ENCODE peak calls at places on chromosomes 1 and 21, in seven cellular contexts. G, V, B, R, E, H and Y are unnamed samples.

GRCh38 chr1:163054056-163054706 is 15.0 kb upstream of the RGS4 start:
- DNase-seq in H (peak), V (no peak), G (no peak), E (no peak), B (no peak), R (no peak), Y (no peak)

GRCh38 chr1:2145946-2146835 is 48.4 kb downstream of the FAAP20 start:
- DNase-seq in R (no peak), G (no peak), V (no peak), E (no peak), B (no peak), H (no peak), Y (peak)

GRCh38 chr1:13624526-13624925 is 40.9 kb downstream of the PDPN start:
- DNase-seq in V (no peak), R (no peak), H (no peak), E (no peak), B (no peak), G (no peak), Y (no peak)

GRCh38 chr1:204716687-204717086 is 31.1 kb upstream of the LRRN2 start:
- DNase-seq in R (no peak), V (no peak), H (no peak), B (no peak), E (no peak), G (no peak), Y (no peak)

GRCh38 chr1:43008425-43009108 is 49.9 kb upstream of the SLC2A1 start:
- DNase-seq in E (no peak), H (no peak), V (no peak), R (no peak), B (no peak), G (no peak), Y (no peak)

GRCh38 chr1:38029081-38029681 is 16.6 kb downstream of the UTP11 start:
- DNase-seq in G (peak), H (no peak), E (no peak), R (no peak), V (no peak), B (peak), Y (no peak)

GRCh38 chr1:226425004-226425378 is 17.1 kb upstream of the PARP1 start:
- DNase-seq in B (no peak), E (no peak), G (no peak), R (no peak), V (no peak), H (no peak), Y (no peak)

GRCh38 chr1:172966844-172967540 is 83.7 kb downstream of the TNFSF18 start:
- DNase-seq in B (no peak), V (no peak), R (no peak), E (no peak), G (no peak), H (no peak), Y (no peak)

GRCh38 chr1:147338571-147338970 is 96.1 kb downstream of the CHD1L start:
- DNase-seq in E (no peak), H (no peak), V (no peak), G (no peak), B (no peak), R (no peak), Y (no peak)

GRCh38 chr1:21604208-21604957 is 64.8 kb downstream of the RAP1GAP start:
- DNase-seq in B (no peak), H (no peak), G (no peak), E (no peak), V (no peak), R (no peak), Y (no peak)

GRCh38 chr1:221716713-221717490 is 25.0 kb downstream of the DUSP10 start:
- DNase-seq in E (no peak), R (no peak), V (no peak), H (no peak), B (no peak), G (no peak), Y (no peak)

GRCh38 chr1:116177861-116178260 is 66.7 kb downstream of the MAB21L3 start:
- DNase-seq in G (no peak), V (no peak), R (no peak), H (no peak), E (no peak), B (no peak), Y (no peak)

GRCh38 chr1:39576016-39576657 is 453 bp downstream of the PABPC4 start:
- DNase-seq in G (no peak), E (no peak), V (no peak), B (peak), H (peak), R (no peak), Y (peak)

GRCh38 chr1:108828074-108828961 is 28.6 kb downstream of the AKNAD1 start:
- DNase-seq in H (peak), V (peak), B (peak), G (peak), R (no peak), E (peak), Y (peak)

GRCh38 chr21:34073749-34074282 is 438 bp downstream of the MRPS6 start:
- DNase-seq in H (peak), R (no peak), G (peak), E (no peak), V (no peak), B (peak), Y (peak)

GRCh38 chr1:54826226-54826816 is 25.2 kb upstream of the TTC22 start:
- DNase-seq in V (no peak), E (no peak), H (peak), G (no peak), B (no peak), R (no peak), Y (no peak)

GRCh38 chr1:52641307-52641706 is 8.3 kb downstream of the SHISAL2A start:
- DNase-seq in G (no peak), B (no peak), V (no peak), H (no peak), R (no peak), E (no peak), Y (no peak)

GRCh38 chr1:205538211-205538840 is 33.9 kb downstream of the CDK18 start:
- DNase-seq in V (no peak), H (peak), G (peak), E (no peak), R (no peak), B (no peak), Y (peak)

GRCh38 chr1:153791856-153792253 is 16.6 kb downstream of the SLC27A3 start:
- DNase-seq in B (no peak), H (peak), R (no peak), E (no peak), G (no peak), V (no peak), Y (peak)

GRCh38 chr1:40653851-40654537 is 11.5 kb downstream of the RIMS3 start:
- DNase-seq in V (no peak), H (no peak), E (no peak), B (no peak), G (no peak), R (no peak), Y (no peak)

GRCh38 chr1:231973840-231974239 is 347.2 kb downstream of the DISC1 start:
- DNase-seq in E (no peak), R (no peak), B (no peak), V (no peak), H (no peak), G (no peak), Y (no peak)

GRCh38 chr21:37793660-37794059 is 122.6 kb downstream of the KCNJ6 start:
- DNase-seq in R (no peak), V (no peak), G (no peak), H (no peak), B (no peak), E (no peak), Y (no peak)

GRCh38 chr1:61754545-61754944 is 12.3 kb downstream of the PATJ start:
- DNase-seq in V (no peak), E (no peak), R (no peak), B (no peak), G (no peak), H (no peak), Y (no peak)

GRCh38 chr1:59331686-59332085 is 34.8 kb downstream of the FGGY start:
- DNase-seq in B (no peak), H (no peak), V (no peak), G (no peak), E (no peak), R (no peak), Y (no peak)

GRCh38 chr1:152577168-152577567 is 3.1 kb downstream of the LCE3D start:
- DNase-seq in H (no peak), G (no peak), R (no peak), B (no peak), E (no peak), V (no peak), Y (no peak)

GRCh38 chr1:185627136-185627535 is 107.1 kb upstream of the HMCN1 start:
- DNase-seq in H (no peak), G (no peak), E (no peak), V (no peak), R (no peak), B (no peak), Y (no peak)

GRCh38 chr1:202221911-202222909 is 28.6 kb downstream of the LGR6 start:
- DNase-seq in R (no peak), E (no peak), B (no peak), H (no peak), V (no peak), G (no peak), Y (no peak)

GRCh38 chr21:45923146-45923545 is 58.4 kb upstream of the COL6A1 start:
- DNase-seq in G (peak), B (peak), H (peak), R (no peak), E (peak), V (peak), Y (peak)

GRCh38 chr1:3539707-3540425 is 71.4 kb downstream of the MEGF6 start:
- DNase-seq in R (no peak), H (no peak), G (no peak), E (no peak), B (no peak), V (no peak), Y (no peak)

GRCh38 chr21:37421306-37421705 is 54.7 kb downstream of the DYRK1A start:
- DNase-seq in E (no peak), G (no peak), H (no peak), R (no peak), V (no peak), B (no peak), Y (no peak)

GRCh38 chr1:102655034-102655433 is 453.3 kb downstream of the COL11A1 start:
- DNase-seq in E (no peak), G (no peak), H (no peak), B (no peak), R (no peak), V (no peak), Y (no peak)

GRCh38 chr1:15592285-15592684 is 7.4 kb upstream of the AGMAT start:
- DNase-seq in E (no peak), H (no peak), R (no peak), V (no peak), B (no peak), G (no peak), Y (no peak)

GRCh38 chr21:23740463-23740862 is 1866.8 kb downstream of the MRPL39 start:
- DNase-seq in G (no peak), H (no peak), B (no peak), R (no peak), E (no peak), V (no peak), Y (no peak)

DNA sequence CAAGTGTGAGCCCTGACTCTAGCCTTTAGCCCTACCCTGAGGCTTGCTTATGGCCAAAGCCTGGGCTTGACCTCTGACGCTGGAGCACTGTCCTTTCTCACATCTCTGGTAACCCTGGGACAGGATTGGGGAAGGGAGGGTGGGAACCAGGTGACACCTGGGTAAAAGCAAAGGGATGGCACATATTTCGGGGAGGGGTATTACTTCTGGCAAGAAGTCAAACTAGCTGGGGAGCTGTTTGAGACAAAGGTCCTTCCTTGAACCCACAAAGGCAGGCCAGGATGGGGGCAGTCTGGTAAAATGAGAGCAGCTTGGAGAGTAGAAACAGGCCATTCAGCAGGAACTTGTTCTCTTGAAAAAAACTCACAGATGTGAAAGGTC is 2.0 kb downstream of the MOB3C start:
- DNase-seq in R (no peak), H (no peak), B (no peak), G (no peak), V (no peak), E (no peak), Y (no peak)
- H3K27ac ChIP-seq in R (peak), H (peak), B (peak), G (no peak), V (no peak), E (peak), Y (no peak)

GRCh38 chr1:110347182-110347893 is 8.2 kb downstream of the RBM15 start:
- DNase-seq in H (no peak), B (no peak), E (no peak), G (no peak), R (no peak), V (no peak), Y (no peak)
- H3K4me3 ChIP-seq in H (no peak), B (no peak), E (no peak), G (no peak), R (no peak), V (no peak), Y (no peak)

DNA sequence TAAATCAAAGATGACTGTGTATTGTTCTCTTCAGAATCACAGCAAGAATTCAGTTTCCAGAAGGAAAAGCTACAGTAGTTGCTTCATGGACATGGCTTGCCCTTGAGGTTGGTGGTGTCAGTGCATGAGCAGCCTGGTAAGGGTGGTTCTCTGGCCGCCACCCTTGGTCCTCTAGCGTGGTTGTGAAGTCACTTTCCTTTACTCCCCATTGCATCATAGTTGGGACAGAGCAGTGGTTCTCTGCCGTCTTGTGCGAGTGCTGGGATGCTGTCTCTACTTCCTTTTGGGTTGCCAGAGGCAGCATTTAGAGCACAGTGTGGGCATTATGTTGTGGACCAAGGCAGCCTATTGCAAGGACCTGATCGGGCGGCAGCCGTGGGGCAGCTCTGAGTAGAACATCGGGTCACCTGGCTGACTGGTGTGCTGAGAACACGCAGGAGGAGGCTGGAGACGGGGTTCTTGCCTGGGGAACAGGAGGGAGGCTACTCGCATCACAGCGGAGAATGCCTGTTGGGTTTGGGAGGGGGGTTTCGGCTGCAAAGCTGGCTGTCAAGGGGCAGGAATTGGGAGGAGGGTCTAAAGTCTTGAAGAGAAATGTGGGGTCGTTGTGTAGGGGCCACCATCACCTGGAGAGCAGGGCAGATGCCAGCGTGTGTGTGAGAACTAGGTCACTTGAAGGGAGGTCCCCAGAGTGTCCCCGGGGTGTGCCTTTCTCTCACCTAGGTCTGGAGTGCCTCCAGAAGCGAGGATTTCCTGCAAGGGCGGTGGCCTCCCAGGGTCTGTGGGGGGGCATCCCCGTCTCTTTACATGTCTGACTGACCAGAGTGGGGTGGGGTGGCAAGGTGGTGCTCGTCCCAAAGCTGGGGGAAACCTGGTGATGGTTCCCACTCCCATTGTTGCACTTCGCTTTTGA is 6.3 kb downstream of the ARF1 start:
- DNase-seq in B (peak), R (no peak), H (peak), E (no peak), G (peak), V (no peak), Y (peak)
- H3K27ac ChIP-seq in B (no peak), R (peak), H (peak), E (no peak), G (peak), V (peak), Y (no peak)

DNA sequence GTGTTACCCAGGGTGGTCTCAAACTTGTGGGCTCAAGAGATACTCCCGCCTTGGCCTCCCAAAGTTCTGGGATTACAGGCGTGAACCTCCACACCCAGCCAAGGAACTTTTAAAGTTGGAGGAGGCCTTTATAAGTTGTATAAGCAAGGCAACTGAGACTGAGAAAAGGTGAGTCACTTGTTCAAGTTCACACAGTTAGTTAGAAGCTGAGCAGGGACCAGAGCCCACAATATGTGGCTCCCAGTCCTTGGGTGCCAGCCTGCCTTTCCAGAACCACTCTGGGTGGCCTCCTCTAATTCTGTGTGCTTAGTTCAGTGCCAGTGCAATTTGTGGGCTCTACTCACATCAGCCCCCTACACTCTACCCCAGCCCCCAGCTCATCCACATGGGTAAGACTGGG is 3.7 kb downstream of the RAB25 start:
- DNase-seq in V (no peak), E (no peak), G (no peak), B (no peak), H (no peak), R (no peak), Y (no peak)
- H3K4me3 ChIP-seq in V (no peak), E (no peak), G (no peak), B (no peak), H (no peak), R (no peak), Y (no peak)

DNA sequence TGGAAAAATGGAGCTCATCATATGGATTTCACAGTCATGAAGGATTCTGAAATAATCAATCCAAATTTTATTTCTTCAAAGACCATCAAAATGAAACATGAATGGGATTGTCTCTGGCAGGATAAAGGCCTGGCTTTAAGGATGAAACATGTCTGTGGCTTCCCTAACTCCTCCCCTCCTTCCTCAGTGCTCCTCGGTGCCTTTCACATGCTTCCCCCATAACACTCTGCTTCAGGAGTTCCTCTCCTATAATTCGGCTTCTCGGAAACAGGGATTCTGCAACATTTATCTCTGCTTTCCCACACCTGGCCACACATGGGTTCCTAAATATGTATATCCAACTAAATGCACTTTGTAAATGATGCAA is 153.9 kb downstream of the PLPP3 start:
- DNase-seq in R (no peak), G (no peak), V (no peak), H (no peak), E (no peak), B (no peak), Y (no peak)
- H3K27ac ChIP-seq in R (peak), G (no peak), V (no peak), H (peak), E (no peak), B (no peak), Y (peak)

DNA sequence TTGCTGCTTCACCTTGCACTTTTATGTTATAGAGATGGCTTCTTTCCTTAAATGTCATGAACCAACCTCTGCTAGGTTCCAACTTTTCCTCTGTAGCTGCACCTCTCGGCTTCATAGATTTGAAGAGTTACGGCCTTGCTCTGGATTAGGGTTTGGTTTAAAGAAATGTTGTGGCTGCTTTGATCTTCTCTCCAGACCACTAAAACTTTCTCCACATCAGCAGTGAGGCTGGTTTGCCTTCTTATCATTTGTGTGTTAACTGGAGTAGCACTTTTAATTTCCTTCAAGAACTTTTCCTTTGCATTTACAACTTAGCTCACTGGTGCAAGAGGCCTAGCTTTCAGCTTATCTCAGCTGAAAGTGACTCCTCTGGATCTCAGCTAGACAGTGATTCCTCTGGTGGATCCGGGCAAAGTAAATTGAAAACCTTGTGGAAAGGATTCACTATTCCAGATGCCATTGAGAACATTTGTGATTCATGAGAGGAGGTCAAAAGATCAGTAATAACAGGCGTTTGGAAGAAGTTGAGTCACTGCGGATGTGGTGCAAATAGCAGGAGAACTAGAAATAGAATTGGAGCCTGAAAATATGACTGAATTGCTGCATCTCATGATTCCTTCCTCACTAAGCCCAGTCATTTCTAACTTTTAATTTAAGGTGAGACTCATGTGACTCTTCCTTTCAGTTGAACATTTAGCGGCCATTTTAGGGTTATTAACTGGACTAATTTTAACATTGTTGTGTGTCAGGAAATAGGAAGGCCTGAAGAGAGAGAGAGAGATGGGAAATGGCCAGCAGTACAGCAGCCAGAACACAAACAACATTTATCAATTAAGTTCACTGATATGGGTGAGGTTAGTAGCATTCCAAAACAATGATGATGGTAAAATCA is 16.2 kb upstream of the RGS1 start:
- DNase-seq in E (no peak), R (no peak), G (no peak), B (no peak), H (no peak), V (no peak), Y (no peak)
- H3K4me3 ChIP-seq in E (no peak), R (no peak), G (no peak), B (no peak), H (no peak), V (no peak), Y (no peak)

DNA sequence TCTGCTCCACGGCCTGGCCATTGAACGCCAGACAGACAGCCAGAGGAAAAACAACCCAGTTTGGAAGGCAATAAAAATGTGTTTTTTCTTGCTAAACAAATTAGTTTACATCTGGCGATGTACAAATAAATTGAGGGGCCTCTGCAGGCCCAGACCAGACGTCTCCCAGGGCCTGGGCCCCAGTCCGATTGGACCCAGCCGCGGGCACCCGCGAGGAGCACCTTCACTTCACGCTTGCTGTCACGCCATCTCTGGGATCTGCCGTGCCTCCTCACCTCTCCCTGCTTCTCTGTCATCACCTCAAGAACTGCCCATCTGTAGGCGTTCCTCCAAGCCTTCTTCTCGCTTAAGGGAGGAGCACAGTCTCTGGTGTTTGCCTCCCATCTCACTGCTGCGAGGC is 61.5 kb downstream of the GLIS1 start:
- DNase-seq in V (no peak), B (no peak), R (no peak), G (no peak), E (no peak), H (no peak), Y (no peak)
- H3K27ac ChIP-seq in V (no peak), B (no peak), R (no peak), G (no peak), E (no peak), H (no peak), Y (no peak)